ENCODE peak calls at places on chromosomes 1 and 21, in four cellular contexts. R, U, B and O are unnamed samples.

GRCh38 chr1:5990913-5991783 is 1.1 kb downstream of the NPHP4 start:
- DNase-seq in U (no peak), R (no peak), B (no peak), O (peak; percentile 55)

GRCh38 chr1:151408891-151409290 is 9.5 kb downstream of the PSMB4 start:
- DNase-seq in U (no peak), R (no peak), B (no peak), O (no peak)

GRCh38 chr1:65147424-65148177 is 402 bp upstream of the AK4 start:
- DNase-seq in R (no peak), U (peak; percentile 22), B (no peak), O (peak; percentile 61)

GRCh38 chr1:52368383-52369172 is 2.6 kb upstream of the CC2D1B start:
- DNase-seq in U (peak; percentile 70), R (no peak), B (peak; percentile 70), O (peak; percentile 33)

GRCh38 chr21:38751379-38752050 is 54.2 kb upstream of the ETS2 start:
- DNase-seq in R (no peak), U (no peak), B (no peak), O (peak; percentile 47)

GRCh38 chr1:161930064-161930463 is 93.6 kb downstream of the OLFML2B start:
- DNase-seq in R (no peak), B (no peak), U (no peak), O (no peak)

GRCh38 chr1:75861831-75862230 is 65.1 kb downstream of the MSH4 start:
- DNase-seq in R (no peak), U (no peak), B (no peak), O (no peak)

GRCh38 chr1:53408013-53408754 is 51.0 kb upstream of the DMRTB1 start:
- DNase-seq in B (no peak), R (peak; percentile 42), U (no peak), O (no peak)

GRCh38 chr1:67597336-67597735 is 87.7 kb upstream of the GADD45A start:
- DNase-seq in B (no peak), R (no peak), U (no peak), O (no peak)

GRCh38 chr1:237033061-237033460 is 8.9 kb upstream of the RYR2 start:
- DNase-seq in R (no peak), U (no peak), B (no peak), O (no peak)

GRCh38 chr1:77850082-77850481 is 38.3 kb upstream of the NEXN start:
- DNase-seq in R (no peak), U (no peak), B (no peak), O (no peak)

GRCh38 chr1:29671957-29672356 is 435.6 kb downstream of the PTPRU start:
- DNase-seq in B (no peak), R (no peak), U (no peak), O (no peak)

GRCh38 chr1:43550598-43551246 is 20.0 kb downstream of the PTPRF start:
- DNase-seq in U (peak; percentile 98), B (no peak), R (no peak), O (no peak)

GRCh38 chr1:11046270-11046566 is 821 bp downstream of the MASP2 start:
- DNase-seq in R (no peak), U (no peak), B (no peak), O (no peak)

GRCh38 chr1:234579967-234580366 is 30.0 kb downstream of the IRF2BP2 start:
- DNase-seq in B (no peak), U (no peak), R (no peak), O (no peak)

GRCh38 chr1:54744696-54745095 is 19.6 kb downstream of the PARS2 start:
- DNase-seq in U (no peak), B (no peak), R (no peak), O (no peak)

GRCh38 chr1:51445346-51446090 is 73.5 kb downstream of the EPS15 start:
- DNase-seq in R (no peak), B (no peak), U (no peak), O (no peak)

GRCh38 chr1:178867670-178868069 is 3.2 kb downstream of the ANGPTL1 start:
- DNase-seq in B (no peak), U (no peak), R (no peak), O (no peak)

GRCh38 chr1:89842547-89843278 is 21.9 kb downstream of the LRRC8D start:
- DNase-seq in B (no peak), U (peak; percentile 92), R (no peak), O (no peak)

GRCh38 chr21:41419921-41420862 is 5.8 kb upstream of the MX1 start:
- DNase-seq in U (peak; percentile 60), R (peak; percentile 89), B (peak; percentile 66), O (peak; percentile 80)

GRCh38 chr1:36889846-36890245 is 144.5 kb downstream of the GRIK3 start:
- DNase-seq in U (no peak), B (no peak), R (no peak), O (no peak)

GRCh38 chr1:69511426-69512192 is 56.1 kb upstream of the LRRC7 start:
- DNase-seq in U (no peak), B (no peak), R (no peak), O (no peak)

GRCh38 chr1:244730153-244730933 is 77.4 kb downstream of the DESI2 start:
- DNase-seq in R (no peak), U (no peak), B (peak; percentile 39), O (peak; percentile 7)

GRCh38 chr1:40393173-40393572 is 19.6 kb downstream of the SMAP2 start:
- DNase-seq in B (no peak), R (no peak), U (no peak), O (no peak)

GRCh38 chr1:12745126-12745991 is 641 bp upstream of the CFAP107 start:
- DNase-seq in B (no peak), R (no peak), U (no peak), O (no peak)

GRCh38 chr21:28516011-28516410 is 476.7 kb downstream of the LTN1 start:
- DNase-seq in U (no peak), R (no peak), B (no peak), O (no peak)

GRCh38 chr1:58836396-58836795 is 52.5 kb upstream of the JUN start:
- DNase-seq in R (no peak), U (no peak), B (no peak), O (no peak)